ENCODE peak calls at places on chromosomes 11 and 22, in four cellular contexts. Y is DMS53; B is ACHN; F is stimulated activated CD4-positive, alpha-beta T cell treated with anti-CD3 and anti-CD28 coated beads, TNF-alpha, amount 100 ng/mL, for 1 hour. J is an unnamed sample.

GRCh38 chr11:65188486-65188885 is 6.8 kb downstream of the CAPN1 start:
- DNase-seq in Y (no peak), B (no peak), F (no peak), J (no peak)

GRCh38 chr11:96169250-96169649 is 173.7 kb downstream of the MAML2 start:
- DNase-seq in Y (no peak), B (no peak), F (no peak), J (no peak)

GRCh38 chr11:120858740-120859139 is 165.2 kb upstream of the TBCEL start:
- DNase-seq in Y (no peak), B (no peak), F (no peak), J (no peak)

GRCh38 chr11:117064275-117064674 is 34.0 kb downstream of the SIK3 start:
- DNase-seq in Y (no peak), B (no peak), F (no peak), J (no peak)

GRCh38 chr11:78586452-78587046 is 11.9 kb upstream of the NARS2 start:
- DNase-seq in Y (peak), B (peak), F (no peak), J (no peak)

GRCh38 chr11:57237204-57237681 is at the start of gene APLNR:
- DNase-seq in Y (no peak), B (no peak), F (no peak), J (no peak)

GRCh38 chr22:45009881-45010531 is at the start of gene PHF21B:
- DNase-seq in Y (peak), B (peak), F (peak), J (peak)

GRCh38 chr11:118998388-118998717 is 415 bp downstream of the CENATAC start:
- DNase-seq in Y (peak), B (no peak), F (no peak), J (no peak)

GRCh38 chr22:22883090-22883727 is 4.4 kb upstream of the IGLL5 start:
- DNase-seq in Y (no peak), B (no peak), F (no peak), J (no peak)

GRCh38 chr22:44451016-44451415 is 47.0 kb downstream of the RTL6 start:
- DNase-seq in Y (no peak), B (no peak), F (no peak), J (no peak)

GRCh38 chr11:13962562-13963168 is at the start of gene SPON1:
- DNase-seq in Y (peak), B (no peak), F (peak), J (no peak)

GRCh38 chr22:49660794-49661781 is 166.6 kb downstream of the BRD1 start:
- DNase-seq in Y (no peak), B (no peak), F (no peak), J (no peak)

GRCh38 chr11:121117753-121118152 is 16.7 kb downstream of the TECTA start:
- DNase-seq in Y (no peak), B (no peak), F (no peak), J (no peak)

GRCh38 chr11:62981743-62982142 is 3.0 kb downstream of the SLC22A6 start:
- DNase-seq in Y (no peak), B (no peak), F (no peak), J (no peak)

GRCh38 chr11:1073261-1073724 is 1.4 kb upstream of the MUC2 start:
- DNase-seq in Y (peak), B (no peak), F (no peak), J (peak)

GRCh38 chr11:120715239-120715638 is 203.7 kb downstream of the GRIK4 start:
- DNase-seq in Y (peak), B (peak), F (no peak), J (no peak)

GRCh38 chr22:49010086-49010863 is 817.4 kb downstream of the BRD1 start:
- DNase-seq in Y (no peak), B (no peak), F (no peak), J (no peak)

GRCh38 chr11:45663486-45664375 is 1.7 kb downstream of the CHST1 start:
- DNase-seq in Y (peak), B (no peak), F (no peak), J (no peak)

GRCh38 chr11:111707691-111708067 is 58.5 kb downstream of the PPP2R1B start:
- DNase-seq in Y (no peak), B (no peak), F (no peak), J (no peak)

GRCh38 chr11:86473991-86474833 is 99.5 kb downstream of the CCDC81 start:
- DNase-seq in Y (no peak), B (no peak), F (no peak), J (no peak)

GRCh38 chr11:129932385-129933067 is 37.1 kb upstream of the NFRKB start:
- DNase-seq in Y (no peak), B (no peak), F (no peak), J (no peak)

GRCh38 chr22:32827061-32827602 is 25.6 kb downstream of the TIMP3 start:
- DNase-seq in Y (no peak), B (no peak), F (no peak), J (no peak)

GRCh38 chr11:119144825-119145476 is 3.9 kb upstream of the ABCG4 start:
- DNase-seq in Y (peak), B (peak), F (no peak), J (peak)

GRCh38 chr22:20586403-20586745 is 79.0 kb downstream of the MED15 start:
- DNase-seq in Y (no peak), B (no peak), F (no peak), J (no peak)

GRCh38 chr11:1260023-1260501 is 37.2 kb downstream of the MUC5B start:
- DNase-seq in Y (peak), B (peak), F (peak), J (no peak)

GRCh38 chr22:34502821-34503220 is 563.1 kb upstream of the ISX start:
- DNase-seq in Y (no peak), B (no peak), F (no peak), J (no peak)

GRCh38 chr11:127199306-127199801 is 198.8 kb upstream of the KIRREL3 start:
- DNase-seq in Y (no peak), B (no peak), F (no peak), J (no peak)

GRCh38 chr11:116249561-116249960 is 523.2 kb downstream of the BUD13 start:
- DNase-seq in Y (no peak), B (no peak), F (no peak), J (no peak)

GRCh38 chr11:62452261-62452660 is 33.4 kb downstream of the SCGB1A1 start:
- DNase-seq in Y (no peak), B (no peak), F (no peak), J (peak)

GRCh38 chr11:62142921-62143320 is 19.1 kb downstream of the INCENP start:
- DNase-seq in Y (no peak), B (no peak), F (no peak), J (no peak)

GRCh38 chr22:34992672-34993071 is 73.3 kb upstream of the ISX start:
- DNase-seq in Y (no peak), B (no peak), F (no peak), J (no peak)

GRCh38 chr11:60377737-60378136 is 595 bp upstream of the MS4A7 start:
- DNase-seq in Y (no peak), B (no peak), F (no peak), J (no peak)

GRCh38 chr11:78414321-78415051 is 3.1 kb downstream of the GAB2 start:
- DNase-seq in Y (peak), B (peak), F (no peak), J (peak)

GRCh38 chr22:42061041-42061440 is 9.6 kb downstream of the NAGA start:
- DNase-seq in Y (no peak), B (no peak), F (no peak), J (no peak)

GRCh38 chr11:116661056-116661455 is 111.7 kb downstream of the BUD13 start:
- DNase-seq in Y (no peak), B (no peak), F (no peak), J (no peak)

GRCh38 chr11:131899954-131900580 is 529.7 kb downstream of the NTM start:
- DNase-seq in Y (no peak), B (no peak), F (no peak), J (no peak)